ENCODE peak calls at places on chromosomes 3 and 15, in four cellular contexts. One of them, this sample, is unnamed.

GRCh38 chr3:16174389-16174788 is at the start of gene GALNT15:
- DNase-seq in A673: no peak
- DNase-seq in GM06990: no peak
- DNase-seq in lower leg skin: peak; percentile 89
- DNase-seq in this sample: peak; percentile 91

GRCh38 chr3:138461246-138461645 is 26.8 kb downstream of the ESYT3 start:
- DNase-seq in A673: no peak
- DNase-seq in GM06990: no peak
- DNase-seq in lower leg skin: no peak
- DNase-seq in this sample: no peak

GRCh38 chr3:56691165-56692000 is 8.3 kb upstream of the TASOR start:
- DNase-seq in A673: no peak
- DNase-seq in GM06990: no peak
- DNase-seq in lower leg skin: no peak
- DNase-seq in this sample: no peak

GRCh38 chr3:112132088-112132487 is 960 bp downstream of the GCSAM start:
- DNase-seq in A673: no peak
- DNase-seq in GM06990: no peak
- DNase-seq in lower leg skin: no peak
- DNase-seq in this sample: no peak

GRCh38 chr3:79767194-79767952 is 425 bp downstream of the ROBO1 start:
- DNase-seq in A673: peak; percentile 38
- DNase-seq in GM06990: no peak
- DNase-seq in lower leg skin: no peak
- DNase-seq in this sample: no peak

GRCh38 chr15:49101536-49101935 is 53.9 kb downstream of the COPS2 start:
- DNase-seq in A673: no peak
- DNase-seq in GM06990: no peak
- DNase-seq in lower leg skin: no peak
- DNase-seq in this sample: no peak

GRCh38 chr3:113255854-113256615 is 44.7 kb downstream of the BOC start:
- DNase-seq in A673: no peak
- DNase-seq in GM06990: no peak
- DNase-seq in lower leg skin: no peak
- DNase-seq in this sample: no peak

GRCh38 chr3:9146367-9147071 is 102.9 kb downstream of the SRGAP3 start:
- DNase-seq in A673: no peak
- DNase-seq in GM06990: peak; percentile 28
- DNase-seq in lower leg skin: no peak
- DNase-seq in this sample: no peak

GRCh38 chr3:185820973-185821758 is 3.7 kb downstream of the IGF2BP2 start:
- DNase-seq in A673: peak; percentile 81
- DNase-seq in GM06990: no peak
- DNase-seq in lower leg skin: no peak
- DNase-seq in this sample: peak; percentile 67

GRCh38 chr3:127673191-127674098 is 693 bp downstream of the ABTB1 start:
- DNase-seq in A673: peak; percentile 56
- DNase-seq in GM06990: no peak
- DNase-seq in lower leg skin: no peak
- DNase-seq in this sample: no peak

GRCh38 chr3:129688310-129688895 is 81.9 kb upstream of the PLXND1 start:
- DNase-seq in A673: peak; percentile 89
- DNase-seq in GM06990: no peak
- DNase-seq in lower leg skin: peak; percentile 43
- DNase-seq in this sample: no peak

GRCh38 chr3:78204977-78205376 is 1165.1 kb downstream of the ROBO2 start:
- DNase-seq in A673: peak; percentile 85
- DNase-seq in GM06990: no peak
- DNase-seq in lower leg skin: no peak
- DNase-seq in this sample: peak; percentile 42

GRCh38 chr3:29914861-29915524 is 634.1 kb downstream of the RBMS3 start:
- DNase-seq in A673: peak; percentile 18
- DNase-seq in GM06990: no peak
- DNase-seq in lower leg skin: no peak
- DNase-seq in this sample: peak; percentile 23

GRCh38 chr15:57503911-57504598 is 87.6 kb upstream of the MYZAP start:
- DNase-seq in A673: no peak
- DNase-seq in GM06990: no peak
- DNase-seq in lower leg skin: no peak
- DNase-seq in this sample: no peak

GRCh38 chr3:151318946-151319345 is 2.3 kb upstream of the GPR87 start:
- DNase-seq in A673: no peak
- DNase-seq in GM06990: no peak
- DNase-seq in lower leg skin: no peak
- DNase-seq in this sample: no peak

GRCh38 chr15:65948352-65948751 is 79.1 kb downstream of the RAB11A start:
- DNase-seq in A673: no peak
- DNase-seq in GM06990: no peak
- DNase-seq in lower leg skin: no peak
- DNase-seq in this sample: no peak

GRCh38 chr15:98668566-98669308 is 20.4 kb downstream of the IGF1R start:
- DNase-seq in A673: no peak
- DNase-seq in GM06990: no peak
- DNase-seq in lower leg skin: no peak
- DNase-seq in this sample: no peak

GRCh38 chr3:175951047-175951694 is 1092.0 kb downstream of the NAALADL2 start:
- DNase-seq in A673: no peak
- DNase-seq in GM06990: no peak
- DNase-seq in lower leg skin: no peak
- DNase-seq in this sample: peak; percentile 73

GRCh38 chr3:181402347-181402746 is 309.4 kb upstream of the SOX2 start:
- DNase-seq in A673: no peak
- DNase-seq in GM06990: no peak
- DNase-seq in lower leg skin: no peak
- DNase-seq in this sample: no peak

GRCh38 chr3:52052831-52053306 is 3.5 kb downstream of the DUSP7 start:
- DNase-seq in A673: peak; percentile 63
- DNase-seq in GM06990: peak; percentile 20
- DNase-seq in lower leg skin: peak; percentile 88
- DNase-seq in this sample: peak; percentile 44

GRCh38 chr15:51589881-51590570 is 32.5 kb downstream of the DMXL2 start:
- DNase-seq in A673: no peak
- DNase-seq in GM06990: peak; percentile 15
- DNase-seq in lower leg skin: no peak
- DNase-seq in this sample: no peak

GRCh38 chr3:195883801-195884200 is 24.6 kb downstream of the TNK2 start:
- DNase-seq in A673: no peak
- DNase-seq in GM06990: no peak
- DNase-seq in lower leg skin: no peak
- DNase-seq in this sample: no peak

GRCh38 chr15:65791335-65792129 is 561 bp downstream of the DENND4A start:
- DNase-seq in A673: peak; percentile 68
- DNase-seq in GM06990: no peak
- DNase-seq in lower leg skin: peak; percentile 59
- DNase-seq in this sample: no peak

GRCh38 chr3:124714218-124714853 is 15.9 kb upstream of the UMPS start:
- DNase-seq in A673: no peak
- DNase-seq in GM06990: no peak
- DNase-seq in lower leg skin: no peak
- DNase-seq in this sample: no peak

GRCh38 chr3:46629571-46630517 is 17.5 kb downstream of the FAM240A start:
- DNase-seq in A673: peak; percentile 81
- DNase-seq in GM06990: peak; percentile 78
- DNase-seq in lower leg skin: peak; percentile 70
- DNase-seq in this sample: no peak

GRCh38 chr3:114014211-114014610 is 42.1 kb downstream of the CCDC191 start:
- DNase-seq in A673: no peak
- DNase-seq in GM06990: no peak
- DNase-seq in lower leg skin: no peak
- DNase-seq in this sample: no peak

GRCh38 chr3:194375473-194375872 is 5.9 kb upstream of the LRRC15 start:
- DNase-seq in A673: peak; percentile 62
- DNase-seq in GM06990: no peak
- DNase-seq in lower leg skin: no peak
- DNase-seq in this sample: no peak

GRCh38 chr3:133568294-133569014 is 5.0 kb upstream of the CDV3 start:
- DNase-seq in A673: no peak
- DNase-seq in GM06990: no peak
- DNase-seq in lower leg skin: no peak
- DNase-seq in this sample: peak; percentile 66

GRCh38 chr3:98556164-98557130 is 24.7 kb downstream of the GPR15 start:
- DNase-seq in A673: no peak
- DNase-seq in GM06990: peak; percentile 76
- DNase-seq in lower leg skin: no peak
- DNase-seq in this sample: no peak

GRCh38 chr3:170751083-170751893 is 118.7 kb downstream of the RPL22L1 start:
- DNase-seq in A673: peak; percentile 91
- DNase-seq in GM06990: no peak
- DNase-seq in lower leg skin: peak; percentile 55
- DNase-seq in this sample: peak; percentile 68

GRCh38 chr3:151085889-151086483 is 522 bp downstream of the MED12L start:
- DNase-seq in A673: no peak
- DNase-seq in GM06990: peak; percentile 20
- DNase-seq in lower leg skin: no peak
- DNase-seq in this sample: no peak

GRCh38 chr3:170869240-170869592 is 779 bp downstream of the RPL22L1 start:
- DNase-seq in A673: peak; percentile 17
- DNase-seq in GM06990: no peak
- DNase-seq in lower leg skin: no peak
- DNase-seq in this sample: no peak

GRCh38 chr3:133301731-133302130 is 98.1 kb upstream of the BFSP2 start:
- DNase-seq in A673: peak; percentile 87
- DNase-seq in GM06990: no peak
- DNase-seq in lower leg skin: no peak
- DNase-seq in this sample: no peak

GRCh38 chr3:128095222-128095703 is 28.3 kb downstream of the RUVBL1 start:
- DNase-seq in A673: peak; percentile 59
- DNase-seq in GM06990: peak; percentile 37
- DNase-seq in lower leg skin: peak; percentile 65
- DNase-seq in this sample: peak; percentile 74

GRCh38 chr3:140323561-140323960 is 354.3 kb upstream of the TRIM42 start:
- DNase-seq in A673: no peak
- DNase-seq in GM06990: no peak
- DNase-seq in lower leg skin: no peak
- DNase-seq in this sample: no peak

GRCh38 chr3:38004415-38005075 is 14.0 kb downstream of the VILL start:
- DNase-seq in A673: peak; percentile 44
- DNase-seq in GM06990: no peak
- DNase-seq in lower leg skin: peak; percentile 78
- DNase-seq in this sample: no peak

GRCh38 chr3:169813757-169814517 is 1.2 kb upstream of the LRRC34 start:
- DNase-seq in A673: peak; percentile 64
- DNase-seq in GM06990: peak; percentile 85
- DNase-seq in lower leg skin: no peak
- DNase-seq in this sample: no peak

DNA sequence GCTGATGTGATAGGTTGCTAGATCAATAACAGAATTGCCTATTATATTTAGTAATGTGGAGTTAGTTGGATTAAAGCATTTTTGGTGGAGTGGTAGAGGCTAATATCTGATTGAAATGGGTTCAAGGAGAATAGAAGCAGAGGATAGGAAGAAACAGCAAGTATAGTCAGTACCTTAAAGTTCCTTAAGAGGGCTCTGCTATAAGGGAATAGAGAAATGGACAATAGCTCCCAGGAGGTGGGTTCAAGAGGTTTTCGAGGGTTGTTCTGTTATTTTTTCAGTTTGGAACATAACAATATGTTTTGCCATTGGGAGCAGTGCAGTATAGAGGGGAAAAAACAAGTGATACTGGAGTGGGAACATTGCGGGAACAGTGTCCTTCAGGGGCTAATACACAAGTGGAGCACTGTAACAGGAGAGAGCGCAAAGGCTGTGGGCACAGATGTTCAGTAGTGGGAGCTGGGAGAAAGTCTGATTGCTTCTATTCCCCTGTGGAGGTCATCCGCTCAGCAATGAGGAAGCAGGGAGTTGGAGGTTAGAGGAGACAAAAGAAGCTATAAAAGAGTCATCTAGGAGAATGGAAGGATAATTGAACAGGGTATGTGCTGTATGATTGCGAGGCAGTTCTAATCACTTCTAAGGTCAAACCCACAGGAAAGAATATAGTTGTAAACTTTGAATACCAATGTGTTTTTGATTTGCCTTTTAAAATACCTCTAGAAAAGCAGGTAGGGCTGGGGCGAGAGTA is 3.3 kb downstream of the MRPS11 start:
- DNase-seq in A673: no peak
- DNase-seq in GM06990: no peak
- DNase-seq in lower leg skin: no peak
- DNase-seq in this sample: no peak
- TF ChIP-seq CTCF in A673: peak; percentile 10
- TF ChIP-seq CTCF in GM06990: no peak
- TF ChIP-seq CTCF in lower leg skin: no peak
- TF ChIP-seq CTCF in this sample: no peak

GRCh38 chr3:183285828-183286457 is 32.9 kb downstream of the B3GNT5 start:
- DNase-seq in A673: peak; percentile 92
- DNase-seq in GM06990: peak; percentile 76
- DNase-seq in lower leg skin: peak; percentile 85
- DNase-seq in this sample: peak; percentile 85
- H3K4me3 ChIP-seq in A673: no peak overlapping the region
- H3K4me3 ChIP-seq in GM06990: peak overlapping the region; percentile 20
- H3K4me3 ChIP-seq in lower leg skin: no peak overlapping the region
- H3K4me3 ChIP-seq in this sample: no peak overlapping the region

DNA sequence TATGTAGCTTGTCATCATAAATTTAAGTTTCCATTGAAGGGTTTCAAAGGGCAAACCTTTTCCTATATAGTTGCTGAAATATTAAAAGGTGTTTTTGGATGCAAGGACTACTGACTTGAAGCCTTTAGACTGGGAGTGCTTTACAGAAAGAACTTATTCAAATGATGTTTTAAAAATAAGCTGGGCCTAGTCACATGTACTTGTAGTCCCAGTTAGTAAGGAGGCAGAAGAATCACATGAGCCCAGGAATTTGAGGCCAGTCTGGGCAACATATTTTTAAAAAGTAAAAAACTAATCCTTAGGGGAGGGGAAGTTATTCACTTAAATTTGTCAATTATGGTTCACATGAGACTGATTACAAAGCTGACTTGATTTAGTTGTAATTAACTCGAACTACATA is 65.0 kb downstream of the SMARCC1 start:
- DNase-seq in A673: no peak
- DNase-seq in GM06990: no peak
- DNase-seq in lower leg skin: no peak
- DNase-seq in this sample: no peak
- TF ChIP-seq CTCF in A673: no peak
- TF ChIP-seq CTCF in GM06990: no peak
- TF ChIP-seq CTCF in lower leg skin: no peak
- TF ChIP-seq CTCF in this sample: no peak

DNA sequence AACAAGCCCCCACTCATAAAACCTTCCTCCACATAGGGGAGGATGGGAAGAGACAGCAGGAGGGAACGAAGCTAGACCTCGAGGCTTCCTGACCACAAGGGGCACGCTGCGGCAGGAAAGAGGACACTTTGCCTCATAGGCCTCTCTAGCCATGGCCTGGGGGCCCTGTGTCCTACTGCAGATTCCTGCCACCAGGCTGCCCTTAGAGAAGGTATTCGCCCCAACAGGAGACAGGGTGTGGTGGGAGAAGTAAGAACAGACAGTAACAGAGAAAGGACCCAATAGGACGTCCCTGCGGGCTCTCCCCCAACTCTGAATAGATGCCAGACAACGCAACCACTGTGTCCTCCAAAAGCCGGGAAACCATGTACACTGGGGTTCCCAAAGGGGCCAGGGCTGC is 36.8 kb downstream of the ADCY5 start:
- DNase-seq in A673: no peak
- DNase-seq in GM06990: no peak
- DNase-seq in lower leg skin: no peak
- DNase-seq in this sample: no peak
- H3K4me3 ChIP-seq in A673: no peak overlapping the region
- H3K4me3 ChIP-seq in GM06990: no peak overlapping the region
- H3K4me3 ChIP-seq in lower leg skin: no peak overlapping the region
- H3K4me3 ChIP-seq in this sample: no peak overlapping the region

GRCh38 chr15:86121568-86121967 is 41.9 kb downstream of the AGBL1 start:
- DNase-seq in A673: no peak
- DNase-seq in GM06990: no peak
- DNase-seq in lower leg skin: no peak
- DNase-seq in this sample: no peak

GRCh38 chr15:86125775-86126174 is 46.1 kb downstream of the AGBL1 start:
- DNase-seq in A673: no peak
- DNase-seq in GM06990: no peak
- DNase-seq in lower leg skin: no peak
- DNase-seq in this sample: no peak
- TF ChIP-seq CTCF in A673: no peak
- TF ChIP-seq CTCF in GM06990: no peak
- TF ChIP-seq CTCF in lower leg skin: no peak
- TF ChIP-seq CTCF in this sample: no peak

This sample was measured in AG09309.